ENCODE peak calls at places on chromosomes 1 and 21, in ten cellular contexts. J, A, D, P, N, I, K, Q, X and U are unnamed samples.

GRCh38 chr21:45051580-45052434 is 22.6 kb upstream of the ADARB1 start:
- DNase-seq in P (no peak), J (no peak), I (no peak), N (no peak), K (no peak), D (no peak), X (no peak), A (no peak), Q (no peak), U (no peak)

GRCh38 chr1:221166162-221166500 is 286.9 kb downstream of the HLX start:
- DNase-seq in P (no peak), D (no peak), I (no peak), J (no peak), K (no peak), A (no peak), Q (no peak), X (no peak), N (no peak), U (no peak)

GRCh38 chr1:54866801-54867716 is 19.9 kb downstream of the DHCR24 start:
- DNase-seq in A (no peak), I (no peak), X (no peak), K (no peak), Q (no peak), P (peak; percentile 21), D (no peak), N (peak; percentile 51), J (no peak), U (no peak)

GRCh38 chr21:38859852-38860251 is 54.1 kb downstream of the ETS2 start:
- DNase-seq in N (no peak), J (peak; percentile 80), X (no peak), I (no peak), A (peak; percentile 17), D (no peak), Q (no peak), K (no peak), P (no peak), U (no peak)

GRCh38 chr21:32772281-32773047 is 909 bp upstream of the PAXBP1 start:
- DNase-seq in Q (peak; percentile 38), J (peak; percentile 35), A (peak; percentile 27), N (peak; percentile 75), X (no peak), P (peak; percentile 53), D (peak; percentile 34), I (no peak), K (no peak), U (no peak)

GRCh38 chr1:80155371-80155770 is 1148.8 kb upstream of the ADGRL4 start:
- DNase-seq in I (no peak), Q (no peak), A (peak; percentile 1), X (no peak), K (no peak), P (no peak), D (no peak), N (no peak), J (peak; percentile 25), U (no peak)

GRCh38 chr1:40951943-40952743 is 27.4 kb upstream of the CTPS1 start:
- DNase-seq in K (peak; percentile 75), J (peak; percentile 49), I (no peak), N (peak; percentile 87), D (peak; percentile 41), Q (peak; percentile 62), P (peak; percentile 70), X (peak; percentile 87), A (peak; percentile 84), U (peak; percentile 52)

GRCh38 chr1:211484738-211485479 is 7.1 kb downstream of the RD3 start:
- DNase-seq in Q (no peak), K (no peak), A (no peak), P (no peak), J (no peak), N (peak; percentile 36), I (no peak), D (no peak), X (no peak), U (no peak)

GRCh38 chr1:116211294-116211693 is 100.1 kb downstream of the MAB21L3 start:
- DNase-seq in J (no peak), A (no peak), P (no peak), I (no peak), D (no peak), K (no peak), Q (no peak), X (no peak), N (no peak), U (no peak)

GRCh38 chr1:30732277-30732996 is 9.1 kb upstream of the MATN1 start:
- DNase-seq in D (peak; percentile 65), J (no peak), X (no peak), I (no peak), P (no peak), N (no peak), A (no peak), K (no peak), Q (no peak), U (no peak)

GRCh38 chr1:92768286-92768685 is 16.6 kb downstream of the EVI5 start:
- DNase-seq in X (no peak), K (no peak), D (no peak), J (no peak), P (no peak), A (no peak), N (no peak), I (no peak), Q (no peak), U (no peak)

DNA sequence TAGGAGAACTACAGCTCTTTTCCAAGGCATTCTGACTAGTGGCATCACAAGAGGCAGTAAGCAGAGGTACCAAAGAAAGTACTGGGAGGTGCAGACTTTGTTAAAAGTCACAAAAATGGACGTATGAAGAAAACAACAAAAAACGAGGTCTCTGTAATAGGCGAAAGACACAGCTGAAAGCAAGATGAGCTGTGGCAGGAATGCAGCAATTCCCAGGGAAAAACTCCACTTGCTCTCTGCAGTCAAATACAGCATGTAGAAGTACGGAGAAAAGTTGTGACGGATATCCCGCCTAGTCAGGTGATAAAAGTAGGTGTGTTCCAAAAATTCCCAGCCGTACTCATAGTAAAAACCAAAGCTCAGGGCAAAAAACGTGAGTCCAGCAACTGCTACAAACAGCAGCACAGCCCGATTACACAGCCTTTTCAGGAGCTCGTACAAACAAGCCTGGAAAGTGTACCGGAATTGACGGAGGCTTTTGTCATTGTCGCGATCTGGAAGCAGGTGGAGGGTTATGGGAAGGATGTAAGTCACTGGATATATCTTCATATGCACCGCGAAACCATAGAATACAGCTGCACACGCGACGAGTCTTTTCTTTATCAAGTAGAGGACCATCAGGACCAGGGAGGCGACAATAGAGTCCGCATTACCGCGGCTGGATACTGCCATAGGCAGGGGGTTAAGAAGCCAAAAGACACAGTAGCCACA is 978 bp downstream of the PIGM start:
- DNase-seq in J (peak; percentile 38), X (no peak), Q (no peak), A (peak; percentile 49), N (peak; percentile 57), D (no peak), P (peak; percentile 25), I (no peak), K (no peak), U (no peak)
- TF ChIP-seq CTCF in J (no peak), X (no peak), Q (no peak), A (no peak), N (no peak), D (no peak), P (no peak), I (no peak), K (no peak), U (no peak)

GRCh38 chr1:231776006-231776707 is 149.6 kb downstream of the DISC1 start:
- DNase-seq in Q (no peak), P (no peak), N (no peak), J (no peak), K (no peak), A (no peak), D (no peak), I (no peak), X (no peak), U (no peak)
- TF ChIP-seq CTCF in Q (no peak), P (no peak), N (no peak), J (no peak), K (no peak), A (no peak), D (no peak), I (no peak), X (no peak), U (no peak)

DNA sequence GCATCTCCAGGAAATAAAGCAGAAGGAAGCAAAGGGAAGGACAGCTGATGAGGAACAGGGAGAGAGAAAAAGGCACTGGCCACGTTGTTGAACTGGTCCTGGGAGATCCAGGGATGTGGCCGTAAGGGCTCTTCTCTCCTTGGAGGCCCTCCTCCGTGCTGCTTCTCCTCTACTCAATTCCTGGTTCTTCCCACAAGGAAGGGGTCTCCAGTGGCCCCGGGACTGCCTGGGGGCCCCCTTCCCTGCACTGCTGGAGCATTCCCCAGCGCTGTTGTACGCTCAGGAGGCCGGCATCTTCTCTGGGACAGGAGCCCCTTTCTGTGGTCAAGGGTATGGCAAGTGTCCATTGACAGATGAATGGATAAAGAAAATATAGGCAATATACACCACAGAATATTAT is 88.5 kb upstream of the TLR5 start:
- DNase-seq in J (no peak), Q (no peak), K (no peak), P (no peak), D (no peak), I (no peak), X (peak; percentile 7), N (no peak), A (no peak), U (no peak)
- TF ChIP-seq CTCF in J (no peak), Q (no peak), K (no peak), P (no peak), D (no peak), I (no peak), X (no peak), N (no peak), A (no peak), U (no peak)

DNA sequence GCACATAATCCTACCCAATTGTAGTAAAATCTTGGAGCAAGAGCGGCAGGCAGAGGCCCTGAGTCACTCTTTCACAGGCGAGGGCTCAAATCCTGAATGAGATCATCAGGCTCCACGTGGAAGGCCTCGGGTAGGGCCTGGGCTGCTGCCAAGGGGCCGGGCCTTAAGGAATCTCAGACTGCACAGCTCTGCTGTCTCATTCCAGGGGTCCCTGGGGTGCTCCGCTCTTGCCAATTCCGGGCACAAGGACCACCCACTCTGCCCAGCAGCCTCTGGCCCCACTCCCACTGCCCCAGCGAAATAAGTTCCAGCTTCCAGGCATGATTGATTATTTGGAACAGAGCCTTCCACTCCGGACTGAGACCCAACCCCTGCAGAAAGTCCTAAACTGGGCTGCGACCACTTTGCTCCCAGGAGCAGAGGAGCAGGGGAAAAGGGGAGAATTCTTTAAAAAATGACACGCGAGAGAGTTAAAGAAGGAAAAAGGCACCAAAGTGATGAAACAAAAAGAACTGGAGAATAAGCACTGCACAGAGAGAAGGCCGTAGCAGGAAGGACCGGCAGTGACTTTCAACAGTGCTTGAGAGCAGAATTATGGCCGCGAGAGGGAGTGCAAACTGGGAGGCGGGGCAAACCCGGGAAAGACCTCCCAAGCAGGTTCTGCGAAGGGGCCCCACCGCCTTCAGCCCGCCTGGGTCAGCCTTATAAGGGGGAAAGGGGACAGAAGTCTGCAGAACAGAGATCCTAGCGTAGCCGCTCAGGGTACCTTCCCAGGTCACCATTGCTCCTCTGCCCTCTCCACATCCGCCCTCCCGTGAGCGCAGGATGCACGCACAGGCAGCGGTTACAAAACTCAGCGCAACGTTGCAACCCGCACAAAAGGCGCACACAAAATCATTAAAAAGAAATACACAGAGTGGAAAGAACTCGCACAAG is 2.0 kb downstream of the ADAMTS1 start:
- DNase-seq in J (peak; percentile 89), P (peak; percentile 91), X (peak; percentile 88), A (peak; percentile 92), I (peak; percentile 87), Q (peak; percentile 11), N (peak; percentile 83), D (no peak), K (peak; percentile 69), U (peak; percentile 48)
- TF ChIP-seq CTCF in J (peak; percentile 44), P (no peak), X (peak; percentile 41), A (peak; percentile 14), I (peak; percentile 34), Q (no peak), N (no peak), D (no peak), K (peak; percentile 46), U (no peak)